ENCODE peak calls at places on chromosome 22, in five cellular contexts. K, V, P, S and I are unnamed samples.

GRCh38 chr22:46122511-46122971 is 27.8 kb upstream of the PPARA start:
- DNase-seq in V (peak), S (peak), K (peak), P (peak), I (peak)

GRCh38 chr22:37212174-37212906 is at the start of gene SSTR3:
- DNase-seq in P (no peak), K (no peak), S (no peak), V (peak), I (no peak)

GRCh38 chr22:25030636-25031035 is 78.1 kb downstream of the KIAA1671 start:
- DNase-seq in S (no peak), P (no peak), K (no peak), V (no peak), I (no peak)

GRCh38 chr22:29394931-29395581 is 6.7 kb upstream of the AP1B1 start:
- DNase-seq in V (peak), P (peak), S (peak), K (peak), I (peak)

GRCh38 chr22:46070722-46071450 is 79.4 kb upstream of the PPARA start:
- DNase-seq in V (no peak), S (no peak), P (no peak), K (no peak), I (no peak)

GRCh38 chr22:42056757-42057511 is 13.7 kb downstream of the NAGA start:
- DNase-seq in K (no peak), P (no peak), V (no peak), S (no peak), I (no peak)

GRCh38 chr22:50085211-50085999 is at the start of gene MLC1:
- DNase-seq in P (no peak), S (peak), V (no peak), K (no peak), I (peak)

GRCh38 chr22:24420977-24421343 is 6.4 kb upstream of the ADORA2A start:
- DNase-seq in V (no peak), K (no peak), S (no peak), P (no peak), I (no peak)

GRCh38 chr22:22478450-22478849 is 30.1 kb downstream of the ZNF280B start:
- DNase-seq in S (no peak), P (no peak), K (no peak), V (no peak), I (no peak)

GRCh38 chr22:39574779-39575551 is 4.4 kb downstream of the CACNA1I start:
- DNase-seq in K (peak), P (no peak), S (no peak), V (no peak), I (no peak)

GRCh38 chr22:32858957-32859356 is 57.5 kb downstream of the TIMP3 start:
- DNase-seq in V (no peak), K (no peak), P (peak), S (no peak), I (no peak)

GRCh38 chr22:27620367-27621154 is 181.0 kb downstream of the MN1 start:
- DNase-seq in P (no peak), K (no peak), V (no peak), S (no peak), I (no peak)

GRCh38 chr22:30523646-30524489 is 18.4 kb upstream of the SEC14L4 start:
- DNase-seq in S (no peak), K (no peak), V (no peak), P (no peak), I (no peak)

GRCh38 chr22:24503137-24503850 is 8.2 kb downstream of the UPB1 start:
- DNase-seq in V (no peak), P (peak), S (peak), K (no peak), I (peak)

GRCh38 chr22:37254206-37254866 is 10.3 kb upstream of the RAC2 start:
- DNase-seq in S (no peak), V (no peak), P (no peak), K (peak), I (no peak)

GRCh38 chr22:26399288-26399687 is 29.8 kb upstream of the ASPHD2 start:
- DNase-seq in S (no peak), K (no peak), V (no peak), P (no peak), I (no peak)

GRCh38 chr22:39731881-39732555 is 161.5 kb downstream of the CACNA1I start:
- DNase-seq in S (no peak), V (no peak), P (no peak), K (no peak), I (no peak)

GRCh38 chr22:46074771-46075551 is 75.4 kb upstream of the PPARA start:
- DNase-seq in S (no peak), V (no peak), K (no peak), P (no peak), I (no peak)

GRCh38 chr22:17705565-17706450 is 67.3 kb downstream of the BCL2L13 start:
- DNase-seq in P (no peak), V (no peak), S (no peak), K (no peak), I (no peak)

GRCh38 chr22:25353516-25354445 is 134.3 kb downstream of the CRYBB2 start:
- DNase-seq in S (no peak), P (no peak), V (no peak), K (no peak), I (no peak)